ENCODE peak calls at places on chromosomes 7 and 10, in six cellular contexts. N is GM23338, E is HL-60, V is HCT116, B is sigmoid colon, A is breast epithelium. J is an unnamed sample.

GRCh38 chr7:6447589-6448210 is at the start of gene DAGLB:
- DNase-seq in E (peak; percentile 87), A (peak; percentile 94), V (peak; percentile 79), N (peak; percentile 97), B (peak; percentile 95), J (peak; percentile 99)

GRCh38 chr10:49734676-49735075 is 27.4 kb downstream of the OGDHL start:
- DNase-seq in A (no peak), V (no peak), N (no peak), B (no peak), E (no peak), J (no peak)

GRCh38 chr7:157619753-157620525 is 283.1 kb downstream of the DNAJB6 start:
- DNase-seq in E (no peak), V (no peak), B (peak; percentile 59), A (peak; percentile 46), N (no peak), J (no peak)

GRCh38 chr7:11373546-11374142 is 400.0 kb downstream of the PHF14 start:
- DNase-seq in V (peak; percentile 23), A (no peak), E (no peak), N (peak; percentile 62), B (no peak), J (no peak)

GRCh38 chr10:75355706-75356105 is 45.9 kb downstream of the ZNF503 start:
- DNase-seq in E (no peak), N (no peak), V (no peak), A (no peak), B (no peak), J (no peak)

GRCh38 chr10:72090326-72090725 is 2.0 kb upstream of the SPOCK2 start:
- DNase-seq in E (no peak), V (no peak), N (no peak), B (no peak), A (no peak), J (no peak)

GRCh38 chr10:114697061-114697598 is 39.1 kb upstream of the ABLIM1 start:
- DNase-seq in V (no peak), E (no peak), B (no peak), A (no peak), N (no peak), J (no peak)

GRCh38 chr7:17131060-17131345 is 167.4 kb upstream of the AHR start:
- DNase-seq in V (no peak), N (no peak), A (no peak), B (no peak), E (no peak), J (no peak)

GRCh38 chr7:95723583-95724180 is 48.7 kb upstream of the DYNC1I1 start:
- DNase-seq in A (no peak), B (no peak), N (peak; percentile 77), E (no peak), V (peak; percentile 51), J (no peak)

GRCh38 chr10:812787-813186 is 118.7 kb downstream of the LARP4B start:
- DNase-seq in B (no peak), E (no peak), N (no peak), V (no peak), A (no peak), J (no peak)

GRCh38 chr10:91201213-91201996 is 19.1 kb upstream of the PCGF5 start:
- DNase-seq in A (no peak), B (no peak), E (no peak), V (no peak), N (no peak), J (no peak)
- H3K27ac ChIP-seq in A (peak overlapping the region; percentile 58), B (no peak overlapping the region), E (no peak overlapping the region), V (no peak overlapping the region), N (no peak overlapping the region), J (peak overlapping the region; percentile 68)

GRCh38 chr7:18508441-18509427 is 13.2 kb downstream of the HDAC9 start:
- DNase-seq in B (no peak), N (peak; percentile 60), E (no peak), A (no peak), V (peak; percentile 66), J (no peak)

GRCh38 chr7:18503068-18503859 is 7.7 kb downstream of the HDAC9 start:
- DNase-seq in A (no peak), E (no peak), V (no peak), N (no peak), B (no peak), J (no peak)

GRCh38 chr7:18509491-18509890 is 13.9 kb downstream of the HDAC9 start:
- DNase-seq in N (no peak), B (no peak), A (no peak), E (no peak), V (no peak), J (no peak)

GRCh38 chr7:18504965-18505364 is 9.4 kb downstream of the HDAC9 start:
- DNase-seq in E (no peak), B (no peak), V (no peak), N (no peak), A (no peak), J (no peak)

GRCh38 chr7:18505870-18506460 is 10.4 kb downstream of the HDAC9 start:
- DNase-seq in A (no peak), V (no peak), N (no peak), B (no peak), E (no peak), J (no peak)
- TF ChIP-seq POLR2AphosphoS5 in A (no peak), V (no peak), N (no peak), B (no peak), E (no peak), J (no peak)

GRCh38 chr7:108808556-108808955 is 238.9 kb downstream of the DNAJB9 start:
- DNase-seq in A (no peak), V (no peak), E (no peak), N (no peak), B (no peak), J (no peak)

GRCh38 chr7:108802639-108803038 is 233.0 kb downstream of the DNAJB9 start:
- DNase-seq in N (no peak), A (no peak), B (no peak), V (no peak), E (no peak), J (no peak)

GRCh38 chr7:108809356-108809755 is 239.7 kb downstream of the DNAJB9 start:
- DNase-seq in E (no peak), V (no peak), N (no peak), A (no peak), B (no peak), J (no peak)

GRCh38 chr7:108805808-108806397 is 236.2 kb downstream of the DNAJB9 start:
- DNase-seq in E (peak; percentile 1), N (peak; percentile 74), V (peak; percentile 27), A (no peak), B (no peak), J (no peak)
- TF ChIP-seq CTCF in E (peak; percentile 24), N (peak; percentile 72), V (peak; percentile 64), A (no peak), B (no peak), J (no peak)

DNA sequence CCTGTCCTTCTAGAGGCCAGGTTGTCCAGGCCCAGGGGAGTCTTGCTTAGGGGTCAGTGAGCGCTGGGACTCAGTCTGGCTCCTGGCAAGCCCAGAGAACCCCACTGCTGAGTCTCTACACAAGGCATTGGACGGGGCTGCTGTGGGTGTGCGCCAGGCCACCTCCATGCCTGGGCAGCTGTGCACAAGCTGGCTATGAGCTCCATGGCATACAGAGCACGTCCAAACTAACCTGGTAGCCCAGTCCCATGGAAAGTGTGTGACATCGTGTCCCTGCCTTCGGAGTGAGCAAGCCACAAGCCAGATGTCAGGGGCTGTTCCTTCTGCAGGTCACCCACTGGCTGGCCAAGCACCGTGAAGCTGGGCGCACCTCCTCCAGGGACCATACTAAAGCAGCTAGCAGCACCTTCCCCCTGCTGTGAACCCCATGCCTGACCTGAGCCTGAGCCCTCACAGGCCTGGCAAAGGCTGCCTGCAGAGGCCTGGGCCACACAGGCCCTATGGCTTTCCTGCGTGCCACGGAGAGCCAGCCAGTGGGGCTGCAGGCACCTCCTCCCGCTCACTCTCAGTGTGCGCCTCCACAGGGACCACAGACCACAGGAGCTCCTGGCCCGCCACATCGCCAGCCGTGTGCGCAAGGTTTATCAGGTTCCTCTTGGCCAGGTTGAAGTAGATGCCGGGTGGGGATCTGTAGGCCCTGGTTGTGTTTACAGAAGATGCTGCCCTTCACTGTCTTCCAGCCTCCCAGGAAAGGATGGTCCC is 219.8 kb downstream of the EBF3 start:
- DNase-seq in A (peak; percentile 24), V (no peak), N (no peak), B (peak; percentile 54), E (no peak), J (peak; percentile 68)
- H3K27ac ChIP-seq in A (no peak overlapping the region), V (no peak overlapping the region), N (no peak overlapping the region), B (no peak overlapping the region), E (no peak overlapping the region), J (no peak overlapping the region)

GRCh38 chr10:34514290-34514689 is 300.8 kb downstream of the PARD3 start:
- DNase-seq in N (no peak), A (no peak), B (no peak), E (no peak), V (no peak), J (no peak)
- TF ChIP-seq POLR2AphosphoS5 in N (no peak), A (no peak), B (no peak), E (no peak), V (no peak), J (no peak)

GRCh38 chr10:43782814-43783213 is 134.1 kb upstream of the ZNF32 start:
- DNase-seq in E (no peak), N (no peak), B (no peak), V (no peak), A (no peak), J (no peak)

GRCh38 chr10:43790147-43790546 is 141.5 kb upstream of the ZNF32 start:
- DNase-seq in A (no peak), V (no peak), N (no peak), E (no peak), B (no peak), J (no peak)

GRCh38 chr10:43781480-43782361 is 133.0 kb upstream of the ZNF32 start:
- DNase-seq in E (no peak), N (no peak), V (no peak), A (no peak), B (no peak), J (no peak)

DNA sequence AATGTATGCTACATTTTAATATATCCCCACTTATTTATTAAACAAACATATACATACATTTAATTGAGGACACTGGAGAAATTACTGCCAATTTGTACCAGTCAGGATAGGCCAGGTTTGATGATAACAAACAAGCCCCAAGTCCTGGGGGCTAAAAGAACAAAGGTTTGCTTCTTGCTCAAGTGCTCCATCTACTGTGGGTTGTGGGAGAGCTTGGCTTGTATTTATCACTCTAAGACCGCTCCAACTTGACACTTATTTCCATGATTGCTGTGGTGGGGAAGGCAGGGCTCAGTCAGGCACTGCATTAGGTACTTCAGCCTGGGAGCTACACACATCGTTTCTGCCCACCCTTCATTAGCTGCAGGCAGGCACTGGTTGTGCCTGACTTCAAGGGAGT is 136.6 kb upstream of the ZNF32 start:
- DNase-seq in V (peak; percentile 4), E (no peak), A (no peak), B (no peak), N (peak; percentile 57), J (no peak)
- TF ChIP-seq CTCF in V (peak; percentile 38), E (no peak), A (no peak), B (no peak), N (peak; percentile 42), J (no peak)

GRCh38 chr7:22292519-22292918 is 64.4 kb downstream of the RAPGEF5 start:
- DNase-seq in B (no peak), E (no peak), N (no peak), V (no peak), A (no peak), J (no peak)

GRCh38 chr7:22291979-22292378 is 65.0 kb downstream of the RAPGEF5 start:
- DNase-seq in E (no peak), A (no peak), V (no peak), B (no peak), N (no peak), J (no peak)

GRCh38 chr7:22296916-22297315 is 60.0 kb downstream of the RAPGEF5 start:
- DNase-seq in A (no peak), E (no peak), V (no peak), B (no peak), N (no peak), J (no peak)

GRCh38 chr7:22295402-22296264 is 61.3 kb downstream of the RAPGEF5 start:
- DNase-seq in B (no peak), E (no peak), N (peak; percentile 17), V (no peak), A (no peak), J (no peak)

GRCh38 chr7:22296265-22296566 is 60.7 kb downstream of the RAPGEF5 start:
- DNase-seq in E (no peak), N (no peak), B (no peak), A (no peak), V (no peak), J (no peak)
- H3K27ac ChIP-seq in E (no peak overlapping the region), N (no peak overlapping the region), B (no peak overlapping the region), A (no peak overlapping the region), V (no peak overlapping the region), J (no peak overlapping the region)

J was measured in spleen.